ENCODE peak calls at places on chromosomes 4 and X, in five cellular contexts. I is transverse colon, E is A549, N is upper lobe of left lung, O is esophagus muscularis mucosa. S is an unnamed sample. For H3K4me1, the result is how much of the 10 kb centered on the place peaks cover.

GRCh38 chr4:2799971-2800690 is 7.2 kb downstream of the SH3BP2 start:
- DNase-seq in I (peak), E (no peak), N (peak), O (no peak), S (no peak)

GRCh38 chr4:91812319-91812718 is 491.4 kb upstream of the GRID2 start:
- DNase-seq in I (no peak), E (no peak), N (no peak), O (no peak), S (no peak)

GRCh38 chrX:51459125-51459524 is 37.3 kb downstream of the NUDT11 start:
- DNase-seq in I (no peak), E (no peak), N (no peak), O (no peak), S (no peak)

GRCh38 chr4:10108391-10108790 is 8.2 kb downstream of the WDR1 start:
- DNase-seq in I (no peak), E (no peak), N (no peak), O (no peak), S (no peak)

GRCh38 chr4:81648576-81649272 is 177.0 kb upstream of the RASGEF1B start:
- DNase-seq in I (peak), E (no peak), N (no peak), O (no peak), S (no peak)

GRCh38 chrX:105190252-105190853 is 30.1 kb downstream of the TEX13A start:
- DNase-seq in I (peak), E (no peak), N (no peak), O (no peak), S (peak)

GRCh38 chr4:3034231-3034630 is 40.1 kb downstream of the HTT-AS start:
- DNase-seq in I (no peak), E (no peak), N (no peak), O (no peak), S (no peak)

GRCh38 chr4:108168672-108169562 is at the start of gene LEF1:
- DNase-seq in I (peak), E (no peak), N (peak), O (no peak), S (no peak)

GRCh38 chr4:2135083-2135482 is 76.0 kb downstream of the NAT8L start:
- DNase-seq in I (peak), E (no peak), N (no peak), O (no peak), S (no peak)

GRCh38 chr4:1048781-1049590 is 37.6 kb downstream of the FGFRL1 start:
- DNase-seq in I (no peak), E (no peak), N (peak), O (no peak), S (no peak)

GRCh38 chr4:181684310-181684709 is 558.9 kb upstream of the TENM3 start:
- DNase-seq in I (no peak), E (no peak), N (no peak), O (no peak), S (no peak)

GRCh38 chr4:26325191-26325590 is 4.4 kb downstream of the RBPJ start:
- DNase-seq in I (no peak), E (no peak), N (no peak), O (no peak), S (no peak)

GRCh38 chr4:123398151-123398802 is 1.7 kb downstream of the SPRY1 start:
- DNase-seq in I (peak), E (peak), N (peak), O (no peak), S (peak)

GRCh38 chrX:12986164-12986779 is 11.4 kb downstream of the TMSB4X start:
- DNase-seq in I (no peak), E (no peak), N (no peak), O (no peak), S (no peak)

GRCh38 chr4:145623831-145624230 is 4.6 kb downstream of the MMAA start:
- DNase-seq in I (no peak), E (no peak), N (no peak), O (no peak), S (no peak)

GRCh38 chr4:124055896-124056295 is 656.6 kb downstream of the ANKRD50 start:
- DNase-seq in I (no peak), E (no peak), N (no peak), O (no peak), S (no peak)

GRCh38 chr4:87278335-87278794 is 44.3 kb downstream of the HSD17B13 start:
- DNase-seq in I (no peak), E (no peak), N (no peak), O (no peak), S (no peak)

GRCh38 chr4:158163941-158164665 is 8.7 kb downstream of the GASK1B start:
- DNase-seq in I (no peak), E (no peak), N (no peak), O (no peak), S (no peak)

GRCh38 chr4:158164849-158165248 is 8.0 kb downstream of the GASK1B start:
- DNase-seq in I (no peak), E (no peak), N (no peak), O (no peak), S (no peak)

GRCh38 chr4:158169516-158169915 is 3.3 kb downstream of the GASK1B start:
- DNase-seq in I (no peak), E (no peak), N (no peak), O (no peak), S (no peak)

GRCh38 chr4:158168606-158169005 is 4.2 kb downstream of the GASK1B start:
- DNase-seq in I (no peak), E (no peak), N (no peak), O (no peak), S (no peak)

DNA sequence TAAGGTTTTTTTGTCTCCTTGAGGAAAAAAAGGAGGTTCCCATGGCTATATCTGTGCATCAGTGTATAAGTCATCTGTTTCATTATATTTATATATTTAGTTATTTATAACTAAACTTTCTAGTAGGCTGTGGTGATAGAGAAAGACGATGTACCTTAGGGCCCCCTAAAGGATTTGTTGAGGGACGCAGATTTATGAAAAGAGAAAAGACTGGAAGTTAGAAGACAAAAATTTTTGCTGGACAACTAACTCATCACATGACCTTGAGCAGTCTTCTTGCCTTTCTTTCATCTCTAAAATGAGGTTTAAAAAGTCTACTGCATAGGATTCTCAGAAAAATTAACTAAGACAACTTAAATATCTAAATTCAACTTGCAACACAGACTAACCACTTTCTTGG is 6.1 kb downstream of the GASK1B start:
- DNase-seq in I (no peak), E (no peak), N (no peak), O (no peak), S (no peak)
- H3K4me1 ChIP-seq in I (under half), E (under half), N (under half), O (under half), S (under half)

GRCh38 chrX:19792412-19792811 is 95.0 kb downstream of the SH3KBP1 start:
- DNase-seq in I (no peak), E (no peak), N (no peak), O (no peak), S (no peak)
- TF ChIP-seq EP300 in I (no peak), E (no peak), N (no peak), O (no peak), S (no peak)

DNA sequence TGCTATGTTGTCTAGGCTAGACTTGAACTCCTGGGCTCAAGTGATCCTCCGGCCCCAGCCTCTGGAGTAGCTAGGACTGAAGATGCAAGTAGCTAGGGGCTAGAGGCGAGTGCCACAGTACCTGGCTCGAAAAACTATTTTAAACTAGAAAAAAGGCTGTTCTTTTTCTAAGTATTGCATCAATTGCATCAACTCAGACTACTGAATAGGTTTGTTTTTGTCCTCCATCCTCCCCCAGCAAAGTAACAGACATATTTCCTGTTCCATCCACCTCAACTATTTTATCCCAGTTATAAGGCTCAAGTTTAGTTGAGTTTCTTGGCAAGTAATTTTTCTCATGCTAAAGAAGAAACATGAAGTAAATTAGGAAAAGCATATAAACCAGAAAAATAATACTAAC is 4.1 kb downstream of the SH3RF1 start:
- DNase-seq in I (no peak), E (no peak), N (no peak), O (no peak), S (no peak)
- H3K4me1 ChIP-seq in I (half or more), E (under half), N (half or more), O (under half), S (under half)

GRCh38 chr4:150126201-150126879 is 48.1 kb downstream of the DCLK2 start:
- DNase-seq in I (no peak), E (no peak), N (no peak), O (no peak), S (peak)

GRCh38 chr4:150123982-150124670 is 45.9 kb downstream of the DCLK2 start:
- DNase-seq in I (no peak), E (no peak), N (no peak), O (no peak), S (no peak)

GRCh38 chr4:150127757-150128156 is 49.5 kb downstream of the DCLK2 start:
- DNase-seq in I (no peak), E (no peak), N (no peak), O (no peak), S (no peak)

GRCh38 chr4:150123073-150123472 is 44.8 kb downstream of the DCLK2 start:
- DNase-seq in I (no peak), E (no peak), N (no peak), O (no peak), S (no peak)

DNA sequence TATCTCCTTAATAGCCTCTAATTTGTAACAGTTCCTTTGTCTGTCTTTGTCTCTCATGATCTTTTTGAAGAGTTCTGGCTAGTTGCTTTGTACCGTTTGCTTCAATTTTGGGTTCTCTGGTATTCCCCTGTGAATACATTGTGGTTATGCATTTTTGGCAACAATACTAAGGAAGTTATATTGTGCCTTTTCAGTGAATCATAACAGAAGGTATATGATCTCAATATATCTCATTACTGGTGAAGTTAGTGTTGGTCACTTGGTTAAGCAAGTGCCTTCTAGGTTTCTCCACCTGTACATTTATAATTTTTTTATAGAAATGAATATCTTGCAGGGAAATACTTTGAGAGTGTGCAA is 48.6 kb downstream of the DCLK2 start:
- DNase-seq in I (no peak), E (no peak), N (no peak), O (no peak), S (no peak)
- TF ChIP-seq EP300 in I (no peak), E (no peak), N (no peak), O (no peak), S (no peak)

DNA sequence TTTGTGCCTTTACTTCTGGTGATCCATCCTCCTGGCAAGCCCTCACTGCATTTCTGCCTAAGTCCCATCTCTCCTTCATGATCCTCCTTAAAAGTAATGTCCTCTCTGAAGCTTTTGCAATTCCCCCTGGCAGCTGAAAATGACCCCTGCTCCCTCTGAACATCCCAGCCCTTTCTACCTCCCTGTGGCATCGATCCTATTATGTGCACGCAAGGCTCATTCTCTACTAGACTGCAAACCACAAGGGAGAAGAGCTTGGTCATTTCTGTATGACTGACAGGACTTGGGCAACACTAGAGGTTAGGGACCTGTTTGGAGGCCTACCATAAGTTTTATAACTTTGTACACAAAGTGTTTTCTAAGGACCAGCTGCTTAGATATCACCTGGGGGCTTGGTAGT is 50.8 kb upstream of the RAP2C start:
- DNase-seq in I (no peak), E (no peak), N (no peak), O (no peak), S (peak)
- H3K4me1 ChIP-seq in I (under half), E (under half), N (under half), O (under half), S (under half)

GRCh38 chrX:24005867-24006266 is 21.1 kb downstream of the KLHL15 start:
- DNase-seq in I (no peak), E (no peak), N (no peak), O (no peak), S (no peak)
- TF ChIP-seq EP300 in I (no peak), E (no peak), N (no peak), O (no peak), S (no peak)

DNA sequence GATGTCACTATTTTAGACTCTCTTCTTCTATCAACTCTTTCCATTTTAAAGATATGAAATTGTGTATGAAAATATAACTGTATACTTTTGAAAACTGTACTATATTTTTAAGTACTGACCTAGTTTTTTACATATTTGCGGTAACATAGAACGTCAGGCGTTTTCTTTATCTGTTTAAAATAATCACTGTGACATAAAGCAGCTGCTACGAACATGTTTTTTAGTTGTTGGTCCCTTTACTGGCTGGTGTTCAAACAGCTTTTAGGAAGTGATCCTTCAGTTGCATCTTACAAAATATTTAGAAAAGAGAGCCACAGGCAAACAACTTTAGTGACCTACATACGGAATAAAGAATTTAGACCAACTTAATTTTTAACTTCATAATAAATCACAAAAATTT is 73.1 kb downstream of the METTL14 start:
- DNase-seq in I (no peak), E (no peak), N (no peak), O (no peak), S (no peak)
- H3K4me1 ChIP-seq in I (half or more), E (under half), N (under half), O (half or more), S (under half)